ENCODE peak calls at places on chromosomes 6 and 20, in five cellular contexts. F, T, N, E and L are unnamed samples.

GRCh38 chr6:31597006-31597405 is 4.2 kb upstream of the NCR3 start:
- DNase-seq in F (peak), T (no peak), N (peak), E (no peak), L (no peak)

GRCh38 chr6:107625264-107625663 is 135.3 kb downstream of the SOBP start:
- DNase-seq in F (no peak), T (no peak), N (no peak), E (no peak), L (no peak)

GRCh38 chr6:100466410-100467143 is 1.9 kb upstream of the SIM1 start:
- DNase-seq in F (no peak), T (no peak), N (no peak), E (no peak), L (no peak)

GRCh38 chr20:39939241-39939865 is 749.7 kb downstream of the MAFB start:
- DNase-seq in F (no peak), T (no peak), N (no peak), E (no peak), L (no peak)

GRCh38 chr6:26017567-26017966 is 55.0 kb downstream of the TRIM38 start:
- DNase-seq in F (peak), T (peak), N (peak), E (no peak), L (peak)

GRCh38 chr20:44309763-44310663 is 989 bp downstream of the FITM2 start:
- DNase-seq in F (peak), T (no peak), N (peak), E (no peak), L (peak)

GRCh38 chr6:92297101-92297500 is 1122.3 kb downstream of the EPHA7 start:
- DNase-seq in F (peak), T (no peak), N (peak), E (no peak), L (no peak)

GRCh38 chr6:103875221-103875620 is 984.5 kb downstream of the HACE1 start:
- DNase-seq in F (no peak), T (no peak), N (no peak), E (no peak), L (no peak)

GRCh38 chr6:22062807-22063408 is 233.9 kb downstream of the PRL start:
- DNase-seq in F (no peak), T (peak), N (no peak), E (no peak), L (no peak)

GRCh38 chr20:41643504-41643938 is 25.3 kb upstream of the CHD6 start:
- DNase-seq in F (no peak), T (no peak), N (peak), E (no peak), L (no peak)

DNA sequence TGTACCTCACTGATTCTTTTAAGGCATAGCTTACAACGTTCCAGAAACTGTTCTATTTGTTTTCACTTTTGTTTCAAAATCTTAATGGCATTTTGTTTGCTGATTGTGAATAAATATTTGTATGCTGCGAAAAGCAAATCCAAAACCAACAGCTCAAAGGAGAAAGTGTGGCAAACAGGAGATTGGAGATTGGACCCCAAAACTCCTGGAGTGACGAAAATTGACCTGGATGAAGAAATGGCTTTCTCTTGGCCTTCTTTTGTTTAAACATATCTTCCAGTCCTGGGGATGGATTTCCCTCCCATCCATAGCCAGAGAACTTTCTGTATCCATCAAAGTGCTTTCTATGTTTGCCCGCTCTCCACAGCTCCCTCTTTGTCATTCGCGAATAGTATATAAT is 2.8 kb upstream of the CTCFL start:
- DNase-seq in F (no peak), T (no peak), N (no peak), E (no peak), L (no peak)
- H3K27ac ChIP-seq in F (no peak), T (no peak), N (no peak), E (no peak), L (no peak)

DNA sequence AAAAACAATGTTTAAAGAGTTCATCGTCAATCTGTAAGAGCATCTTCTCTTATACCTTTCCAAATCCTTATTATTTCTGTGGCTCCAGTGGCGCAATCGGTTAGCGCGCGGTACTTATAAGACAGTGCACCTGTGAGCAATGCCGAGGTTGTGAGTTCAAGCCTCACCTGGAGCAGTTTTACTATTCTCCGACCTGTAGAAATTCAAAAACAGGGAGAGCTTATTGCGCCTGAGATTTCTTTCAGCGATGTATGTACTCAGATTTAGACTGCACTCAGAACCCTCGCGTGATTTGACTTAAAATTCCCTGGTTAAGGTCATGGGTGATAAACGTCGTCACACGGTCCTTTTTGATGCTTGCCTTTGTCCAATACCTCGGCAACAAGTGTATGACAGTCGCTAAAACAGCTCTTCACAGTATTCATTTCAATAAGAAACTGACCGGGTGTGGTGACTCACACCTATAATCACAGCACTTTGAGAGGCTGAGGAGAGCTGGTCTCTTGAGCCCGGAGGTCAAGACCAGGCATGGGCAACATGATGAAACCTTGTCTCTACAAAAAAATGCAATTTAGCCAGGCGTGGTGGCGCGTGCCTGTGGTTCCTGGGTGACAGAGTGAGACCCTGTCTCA is 11.9 kb downstream of the GPX5 start:
- DNase-seq in F (peak), T (no peak), N (no peak), E (peak), L (no peak)
- H3K4me3 ChIP-seq in F (no peak), T (no peak), N (peak), E (peak), L (no peak)

GRCh38 chr20:62486431-62486954 is 10.7 kb upstream of the GATA5 start:
- DNase-seq in F (no peak), T (no peak), N (no peak), E (no peak), L (no peak)
- H3K27ac ChIP-seq in F (no peak), T (no peak), N (peak), E (peak), L (no peak)

GRCh38 chr20:21505810-21506530 is 7.9 kb downstream of the NKX2-2 start:
- DNase-seq in F (peak), T (peak), N (peak), E (no peak), L (no peak)

GRCh38 chr20:21504323-21504722 is 9.5 kb downstream of the NKX2-2 start:
- DNase-seq in F (no peak), T (no peak), N (no peak), E (no peak), L (no peak)

GRCh38 chr20:21503345-21503744 is 10.5 kb downstream of the NKX2-2 start:
- DNase-seq in F (no peak), T (no peak), N (peak), E (no peak), L (no peak)

GRCh38 chr20:21507275-21508229 is 6.3 kb downstream of the NKX2-2 start:
- DNase-seq in F (no peak), T (no peak), N (no peak), E (no peak), L (no peak)

DNA sequence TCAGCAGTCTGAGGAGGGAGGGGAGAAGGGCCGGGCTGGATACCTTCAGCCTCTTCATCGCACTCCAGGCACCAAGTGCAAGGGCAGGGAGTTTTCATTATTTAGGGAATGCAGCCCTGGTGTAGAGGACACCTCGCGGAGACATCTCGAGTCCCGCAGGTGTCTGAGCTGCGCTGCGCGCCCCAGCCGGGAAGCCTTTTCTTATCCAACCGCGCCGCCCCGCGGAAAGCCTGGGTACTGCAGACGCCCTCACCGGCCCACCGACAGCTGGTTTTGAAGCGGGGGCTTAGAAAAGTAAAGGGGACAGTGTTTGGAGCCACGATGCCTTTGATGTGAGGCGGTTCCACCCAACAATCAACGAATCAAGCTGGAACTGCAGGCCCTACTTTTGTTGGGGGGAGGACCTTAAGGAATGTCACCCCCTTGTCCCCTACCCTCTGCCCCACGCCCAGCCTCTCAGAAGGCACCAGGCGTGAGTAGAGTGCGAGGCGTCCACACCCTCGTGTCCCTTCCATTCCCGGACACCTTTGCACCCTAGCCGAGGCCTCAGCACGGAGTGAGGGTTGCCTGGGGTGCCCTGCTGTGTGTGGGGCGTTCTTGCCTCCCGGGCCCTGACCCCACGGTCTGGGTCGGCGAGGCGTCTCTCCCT is 8.6 kb downstream of the NKX2-2 start:
- DNase-seq in F (peak), T (peak), N (peak), E (peak), L (peak)
- H3K4me3 ChIP-seq in F (peak), T (peak), N (peak), E (no peak), L (peak)

GRCh38 chr6:147633191-147633590 is 124.7 kb downstream of the SAMD5 start:
- DNase-seq in F (no peak), T (no peak), N (no peak), E (no peak), L (no peak)
- H3K27ac ChIP-seq in F (no peak), T (no peak), N (no peak), E (no peak), L (no peak)

GRCh38 chr6:50850860-50851259 is 32.2 kb downstream of the TFAP2B start:
- DNase-seq in F (no peak), T (no peak), N (no peak), E (no peak), L (no peak)
- H3K4me3 ChIP-seq in F (no peak), T (no peak), N (peak), E (no peak), L (peak)

DNA sequence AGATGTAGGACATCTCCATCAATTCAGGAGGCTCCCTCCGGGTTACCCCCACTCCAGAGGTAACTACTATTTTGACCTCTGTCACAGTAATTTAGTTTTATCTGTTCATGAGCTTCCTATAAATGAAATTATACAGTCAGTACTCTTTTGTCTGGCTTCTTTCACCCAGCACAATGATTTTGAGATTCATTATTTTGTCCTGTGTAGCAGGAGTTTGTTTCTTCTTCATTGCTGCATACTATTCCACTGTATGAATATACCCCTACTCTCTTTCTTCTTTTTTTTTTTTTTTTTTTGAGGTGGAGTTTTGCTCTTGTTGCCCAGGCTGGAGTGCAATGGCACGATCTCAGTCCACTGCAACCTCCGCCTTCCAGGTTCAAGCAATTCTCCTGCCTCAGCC is 11.8 kb upstream of the AP5S1 start:
- DNase-seq in F (no peak), T (no peak), N (no peak), E (no peak), L (no peak)
- H3K27ac ChIP-seq in F (peak), T (peak), N (no peak), E (peak), L (peak)

GRCh38 chr6:133959667-133960368 is 6.8 kb downstream of the TBPL1 start:
- DNase-seq in F (no peak), T (no peak), N (no peak), E (no peak), L (no peak)

GRCh38 chr6:133956413-133957049 is 3.5 kb downstream of the TBPL1 start:
- DNase-seq in F (no peak), T (no peak), N (no peak), E (no peak), L (no peak)

GRCh38 chr6:133955582-133956412 is 2.8 kb downstream of the TBPL1 start:
- DNase-seq in F (no peak), T (no peak), N (no peak), E (no peak), L (no peak)

GRCh38 chr6:133958782-133959181 is 5.8 kb downstream of the TBPL1 start:
- DNase-seq in F (no peak), T (no peak), N (no peak), E (no peak), L (no peak)

DNA sequence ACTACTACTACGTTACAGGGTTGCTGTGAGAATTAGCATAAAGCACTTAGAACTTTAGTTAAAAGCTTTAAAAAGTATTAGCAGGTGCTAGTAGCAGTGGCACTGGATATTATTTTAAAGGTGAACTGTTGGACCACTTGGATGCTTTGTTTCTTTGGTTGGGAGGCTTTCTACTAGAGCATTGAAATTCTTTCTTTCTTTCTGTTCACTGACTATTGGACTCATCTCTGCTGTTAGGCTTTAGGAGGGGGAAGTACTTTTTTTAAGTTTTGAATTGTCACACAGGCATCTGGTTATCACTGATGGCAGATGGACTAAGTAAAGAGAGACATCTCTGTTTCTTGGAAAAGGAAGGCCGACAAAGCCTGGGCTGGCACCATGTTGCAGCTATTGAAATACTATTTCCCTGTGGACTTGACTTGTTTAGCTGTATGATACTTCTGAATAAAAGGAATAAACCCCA is 4.8 kb downstream of the TBPL1 start:
- DNase-seq in F (no peak), T (no peak), N (no peak), E (no peak), L (no peak)
- H3K4me3 ChIP-seq in F (no peak), T (no peak), N (no peak), E (no peak), L (no peak)

DNA sequence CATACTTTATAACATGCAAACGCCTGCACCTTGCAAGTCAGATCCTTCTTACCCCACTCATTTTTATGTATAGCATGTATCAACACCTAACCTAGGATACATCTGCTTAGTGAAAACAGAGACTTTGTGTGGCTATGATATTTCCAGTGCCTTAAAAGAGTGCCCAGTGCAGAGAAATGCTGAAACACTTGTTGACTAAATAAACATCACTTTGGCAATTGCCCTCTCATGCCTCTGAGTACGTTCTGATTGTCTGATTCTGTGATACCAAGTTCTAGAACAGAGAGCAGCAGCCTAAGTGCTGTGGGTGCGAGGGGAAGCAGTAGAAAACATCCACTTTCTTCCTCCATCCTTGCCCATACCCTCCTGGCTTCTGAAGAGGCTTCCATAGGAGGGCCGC is 13.6 kb downstream of the PLEKHG1 start:
- DNase-seq in F (no peak), T (no peak), N (no peak), E (no peak), L (no peak)
- H3K27ac ChIP-seq in F (no peak), T (no peak), N (no peak), E (no peak), L (no peak)